ENCODE peak calls at places on chromosomes 16 and 17, in five cellular contexts. X is mesendoderm; J is CD8-positive, alpha-beta T cell; E is stimulated activated CD4-positive, alpha-beta T cell treated with anti-CD3 and anti-CD28 coated beads, Interleukin-2, amount 100 ng/mL, for 24 hours; S is D341Med. P is an unnamed sample.

GRCh38 chr17:46736100-46736499 is 82.4 kb downstream of the WNT3 start:
- DNase-seq in X (no peak), J (no peak), E (no peak), S (no peak), P (no peak)

GRCh38 chr16:12874135-12874534 is 27.3 kb upstream of the SHISA9 start:
- DNase-seq in X (peak), J (no peak), E (no peak), S (no peak), P (no peak)

GRCh38 chr16:52561910-52562741 is 15.2 kb upstream of the TOX3 start:
- DNase-seq in X (no peak), J (no peak), E (no peak), S (no peak), P (no peak)

GRCh38 chr17:76405967-76406647 is 21.7 kb downstream of the SPHK1 start:
- DNase-seq in X (no peak), J (no peak), E (no peak), S (no peak), P (no peak)

GRCh38 chr16:4855804-4856203 is 8.5 kb downstream of the UBN1 start:
- DNase-seq in X (no peak), J (no peak), E (no peak), S (no peak), P (no peak)

GRCh38 chr17:36864230-36864629 is 73.0 kb upstream of the LHX1 start:
- DNase-seq in X (no peak), J (no peak), E (no peak), S (no peak), P (no peak)

GRCh38 chr16:78957328-78958100 is 643.0 kb downstream of the MAF start:
- DNase-seq in X (no peak), J (no peak), E (peak), S (no peak), P (no peak)

GRCh38 chr17:81870155-81870977 is 771 bp downstream of the ARHGDIA start:
- DNase-seq in X (peak), J (peak), E (peak), S (no peak), P (peak)

GRCh38 chr17:72296456-72296855 is 175.6 kb downstream of the SOX9 start:
- DNase-seq in X (no peak), J (no peak), E (no peak), S (no peak), P (no peak)

GRCh38 chr16:19808061-19808621 is 76.5 kb downstream of the GPRC5B start:
- DNase-seq in X (no peak), J (no peak), E (no peak), S (no peak), P (no peak)

GRCh38 chr17:81686614-81687013 is 2.8 kb downstream of the HGS start:
- DNase-seq in X (no peak), J (no peak), E (no peak), S (no peak), P (no peak)

GRCh38 chr17:78589885-78590284 is 12.7 kb upstream of the DNAH17 start:
- DNase-seq in X (no peak), J (no peak), E (no peak), S (no peak), P (no peak)

GRCh38 chr16:24668481-24669001 is 60.9 kb upstream of the TNRC6A start:
- DNase-seq in X (no peak), J (no peak), E (peak), S (no peak), P (no peak)

GRCh38 chr17:5509482-5509881 is 23.1 kb downstream of the MIS12 start:
- DNase-seq in X (no peak), J (no peak), E (no peak), S (no peak), P (no peak)

GRCh38 chr16:69494993-69495392 is 70.6 kb downstream of the CYB5B start:
- DNase-seq in X (peak), J (peak), E (peak), S (no peak), P (peak)

GRCh38 chr17:76432004-76432403 is 20.9 kb downstream of the UBE2O start:
- DNase-seq in X (no peak), J (no peak), E (no peak), S (no peak), P (no peak)

GRCh38 chr17:28405632-28406477 is at the start of gene SLC46A1:
- DNase-seq in X (peak), J (peak), E (peak), S (peak), P (no peak)

GRCh38 chr17:44872131-44872768 is 24.6 kb downstream of the HIGD1B start:
- DNase-seq in X (no peak), J (no peak), E (no peak), S (no peak), P (no peak)